ENCODE peak calls at places on chromosome 4, in five cellular contexts. L, H, D, M and W are unnamed samples.

GRCh38 chr4:20625460-20625859 is 74.8 kb upstream of the PACRGL start:
- DNase-seq in L (no peak), H (peak; percentile 56), D (peak; percentile 23), M (no peak), W (no peak)

GRCh38 chr4:81635747-81636146 is 164.0 kb upstream of the RASGEF1B start:
- DNase-seq in L (peak; percentile 17), H (peak; percentile 79), D (peak; percentile 25), M (no peak), W (peak; percentile 95)

GRCh38 chr4:53783208-53783859 is 192.0 kb upstream of the LNX1 start:
- DNase-seq in L (no peak), H (no peak), D (no peak), M (no peak), W (no peak)

GRCh38 chr4:38667005-38667771 is 3.2 kb downstream of the KLF3 start:
- DNase-seq in L (peak; percentile 73), H (peak; percentile 64), D (peak; percentile 83), M (peak; percentile 45), W (peak; percentile 98)

GRCh38 chr4:151462554-151462953 is 53.6 kb downstream of the FHIP1A start:
- DNase-seq in L (no peak), H (no peak), D (no peak), M (no peak), W (no peak)

GRCh38 chr4:148026022-148026421 is 294.1 kb downstream of the ARHGAP10 start:
- DNase-seq in L (no peak), H (no peak), D (no peak), M (no peak), W (no peak)

GRCh38 chr4:85760521-85760920 is 285.6 kb downstream of the ARHGAP24 start:
- DNase-seq in L (no peak), H (no peak), D (no peak), M (no peak), W (no peak)

GRCh38 chr4:73343432-73343831 is 60.7 kb upstream of the ALB start:
- DNase-seq in L (no peak), H (no peak), D (no peak), M (no peak), W (peak; percentile 62)

GRCh38 chr4:63563288-63564014 is 845.8 kb downstream of the TECRL start:
- DNase-seq in L (no peak), H (no peak), D (no peak), M (no peak), W (no peak)

GRCh38 chr4:139416073-139416673 is 37.7 kb upstream of the RAB33B start:
- DNase-seq in L (no peak), H (no peak), D (no peak), M (no peak), W (peak; percentile 31)

GRCh38 chr4:17347445-17347844 is 164.4 kb downstream of the QDPR start:
- DNase-seq in L (peak; percentile 56), H (no peak), D (no peak), M (no peak), W (peak; percentile 20)

DNA sequence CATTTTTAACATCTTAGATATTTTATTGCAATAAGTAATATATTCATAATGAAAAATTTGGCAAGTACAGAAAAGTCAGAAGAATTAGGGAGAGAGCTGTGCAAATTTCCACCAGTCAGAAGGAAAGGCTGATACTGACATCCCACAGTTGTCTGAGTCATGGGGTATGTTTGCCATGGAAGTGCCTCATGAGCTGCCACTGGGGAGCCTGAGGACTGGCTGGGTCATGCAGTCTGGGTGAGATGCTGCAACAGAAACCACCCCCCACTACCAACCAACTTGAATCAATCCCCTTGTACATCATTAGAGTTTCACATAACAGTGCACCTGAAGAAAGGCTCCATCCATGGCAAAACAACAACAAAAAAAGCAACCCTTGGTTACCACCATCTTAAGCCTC is 45.2 kb upstream of the ENPP6 start:
- DNase-seq in L (no peak), H (no peak), D (no peak), M (no peak), W (no peak)
- H3K27ac ChIP-seq in L (no peak overlapping the region), H (no peak overlapping the region), D (no peak overlapping the region), M (no peak overlapping the region), W (no peak overlapping the region)

DNA sequence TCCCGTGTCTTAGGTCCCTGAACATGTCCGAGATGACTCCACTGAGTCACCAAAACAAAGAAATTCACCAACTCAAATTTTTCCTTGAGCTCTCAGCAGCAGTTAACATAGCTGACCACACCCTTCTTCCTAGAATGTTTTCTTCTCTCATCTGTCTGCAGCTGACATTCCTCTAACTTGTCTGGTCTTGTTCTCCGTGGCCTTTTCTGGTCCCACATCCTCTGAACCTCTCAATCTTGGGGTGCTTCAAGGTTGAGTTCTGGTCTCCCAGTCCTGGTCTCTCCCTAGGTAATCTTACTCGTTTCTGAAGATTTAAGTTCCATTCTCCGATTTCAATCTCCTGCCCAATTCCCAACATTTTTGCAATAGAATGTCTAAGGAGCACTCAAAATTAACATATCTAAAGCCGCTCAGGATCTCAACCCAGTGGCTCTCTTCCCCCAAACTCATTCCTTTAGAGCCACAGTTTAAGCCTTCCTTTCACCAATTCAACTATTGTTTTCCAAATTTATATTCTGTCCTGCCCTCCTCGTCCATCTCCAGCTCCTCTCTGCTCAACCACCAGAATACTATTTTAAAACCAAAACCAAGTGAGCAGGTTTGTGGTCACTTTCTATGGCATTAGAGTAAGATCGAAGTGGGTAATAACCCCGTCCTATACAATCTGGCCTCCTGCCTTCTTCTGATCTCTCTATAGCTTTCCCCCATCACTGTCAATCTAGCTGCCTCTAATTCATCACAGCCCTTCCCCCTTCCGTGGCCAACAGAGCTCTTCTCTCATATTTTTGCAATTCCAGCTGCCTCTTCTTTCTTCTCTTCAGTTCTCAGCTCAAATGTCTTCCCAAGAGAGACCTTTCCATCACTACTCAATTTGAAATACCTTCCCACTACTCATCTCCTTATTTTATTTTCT is 1.2 kb downstream of the TRIML2 start:
- DNase-seq in L (no peak), H (no peak), D (no peak), M (no peak), W (no peak)
- H3K4me3 ChIP-seq in L (no peak overlapping the region), H (no peak overlapping the region), D (no peak overlapping the region), M (no peak overlapping the region), W (no peak overlapping the region)

DNA sequence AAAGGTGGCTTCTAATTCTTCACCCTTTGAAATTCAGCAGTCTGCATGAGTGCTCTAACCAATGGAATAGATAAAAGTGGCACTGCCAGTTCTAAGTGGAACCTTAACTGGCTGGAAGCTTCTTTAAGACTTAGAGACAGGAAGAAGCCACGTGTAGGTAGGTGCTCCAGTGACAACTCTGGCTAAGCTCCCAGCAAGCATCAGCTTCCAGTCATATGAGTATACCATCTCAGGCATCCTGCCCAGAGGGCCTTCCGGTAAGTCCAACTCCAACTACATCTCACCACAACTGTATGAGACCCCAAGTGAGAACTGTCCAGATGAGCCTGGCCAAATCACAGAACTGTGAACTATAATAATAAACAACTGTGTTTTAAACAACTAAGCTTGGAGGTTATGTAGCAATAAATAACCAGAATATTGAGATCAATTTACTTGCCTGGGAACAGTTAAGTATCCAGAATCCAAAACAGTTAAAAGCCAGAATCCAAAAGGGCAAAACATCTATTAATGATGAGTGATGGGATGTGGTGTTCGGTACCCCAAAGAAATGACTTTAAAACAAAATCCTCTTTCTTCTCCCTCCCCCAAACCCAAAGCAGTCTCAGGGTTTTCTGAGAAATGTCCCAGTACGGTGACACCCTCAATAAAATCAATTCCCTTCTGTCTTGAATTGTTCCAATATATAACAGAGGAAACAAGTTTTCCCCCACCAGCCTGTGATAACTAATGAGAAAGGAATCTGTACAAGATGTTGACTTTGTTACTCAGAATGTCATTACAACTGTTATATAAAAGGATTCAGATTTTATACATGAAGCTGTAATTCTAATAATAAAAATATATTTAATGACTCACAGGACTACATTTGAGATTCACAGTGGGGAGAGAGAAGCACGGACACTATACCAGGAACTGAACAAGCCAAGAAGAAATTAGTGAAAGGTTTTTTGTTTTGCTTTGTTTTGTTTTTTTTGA is 4.2 kb downstream of the TSPAN5 start:
- DNase-seq in L (peak; percentile 39), H (no peak), D (no peak), M (no peak), W (no peak)
- H3K4me1 ChIP-seq in L (peaks cover 28% of the 10 kb centered on the region), H (peaks cover 15% of the 10 kb centered on the region), D (no peaks in the 10 kb centered on the region), M (peaks cover 24% of the 10 kb centered on the region), W (no peaks in the 10 kb centered on the region)

GRCh38 chr4:7788687-7789425 is 150.8 kb downstream of the AFAP1 start:
- DNase-seq in L (peak; percentile 84), H (peak; percentile 80), D (no peak), M (no peak), W (no peak)
- H3K27ac ChIP-seq in L (peak overlapping the region; percentile 92), H (peak overlapping the region; percentile 60), D (peak overlapping the region; percentile 67), M (no peak overlapping the region), W (no peak overlapping the region)

DNA sequence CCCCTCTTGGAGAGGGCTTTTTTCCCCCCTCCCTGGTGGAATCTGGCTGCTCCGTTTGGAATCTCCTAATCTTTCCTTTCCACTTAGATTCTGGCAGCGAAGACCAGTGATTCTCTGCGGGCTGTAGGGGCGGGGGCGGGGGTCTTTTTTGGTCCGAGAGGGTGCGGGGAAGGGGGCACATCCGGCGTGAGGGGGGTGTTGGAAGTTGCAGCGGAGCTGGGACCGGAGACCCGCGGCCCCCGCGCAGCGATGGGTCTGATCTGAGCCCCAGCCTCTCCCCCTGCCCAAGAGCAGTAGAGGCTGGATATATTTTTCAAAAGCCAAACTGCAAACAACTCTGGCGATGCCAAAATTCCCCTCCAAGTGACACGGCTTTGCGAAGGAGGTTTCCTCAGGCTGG is 307 bp downstream of the GRID2 start:
- DNase-seq in L (no peak), H (no peak), D (no peak), M (no peak), W (no peak)
- H3K4me3 ChIP-seq in L (no peak overlapping the region), H (peak overlapping the region; percentile 18), D (peak overlapping the region; percentile 50), M (no peak overlapping the region), W (no peak overlapping the region)